ENCODE peak calls at places on chromosomes 12 and 14, in ten cellular contexts. V, B, Z, T, I, L, R, G, K and C are unnamed samples.

GRCh38 chr14:56487761-56488160 is 91.8 kb upstream of the TMEM260 start:
- DNase-seq in V (no peak), B (no peak), Z (no peak), T (no peak), I (no peak), L (no peak), R (no peak), G (no peak), K (no peak), C (peak; percentile 63)

GRCh38 chr14:89746654-89747053 is 207.9 kb downstream of the EFCAB11 start:
- DNase-seq in V (no peak), B (no peak), Z (no peak), T (no peak), I (no peak), L (no peak), R (no peak), G (no peak), K (no peak), C (no peak)

GRCh38 chr14:22178330-22178981 is 410.6 kb downstream of the DAD1 start:
- DNase-seq in V (no peak), B (no peak), Z (no peak), T (no peak), I (peak; percentile 80), L (no peak), R (no peak), G (no peak), K (no peak), C (no peak)

GRCh38 chr12:56955631-56956256 is 1.7 kb downstream of the RDH16 start:
- DNase-seq in V (no peak), B (no peak), Z (no peak), T (no peak), I (no peak), L (no peak), R (no peak), G (no peak), K (no peak), C (no peak)

GRCh38 chr12:50110762-50111416 is 1.1 kb upstream of the COX14 start:
- DNase-seq in V (peak; percentile 86), B (no peak), Z (peak; percentile 84), T (no peak), I (peak; percentile 33), L (peak; percentile 69), R (peak; percentile 55), G (peak; percentile 52), K (no peak), C (no peak)

GRCh38 chr14:69484444-69485113 is at the start of gene PLEKHD1:
- DNase-seq in V (no peak), B (no peak), Z (peak; percentile 75), T (peak; percentile 6), I (no peak), L (no peak), R (no peak), G (peak; percentile 66), K (no peak), C (no peak)

GRCh38 chr14:70856851-70857498 is 47.7 kb upstream of the MAP3K9 start:
- DNase-seq in V (no peak), B (no peak), Z (no peak), T (peak; percentile 34), I (no peak), L (no peak), R (no peak), G (peak; percentile 77), K (no peak), C (no peak)

GRCh38 chr12:92943482-92944250 is 14.6 kb upstream of the EEA1 start:
- DNase-seq in V (no peak), B (no peak), Z (no peak), T (no peak), I (peak; percentile 28), L (no peak), R (no peak), G (no peak), K (no peak), C (no peak)

GRCh38 chr12:68481181-68481941 is 129.3 kb upstream of the RAP1B start:
- DNase-seq in V (no peak), B (no peak), Z (no peak), T (no peak), I (peak; percentile 47), L (no peak), R (no peak), G (no peak), K (no peak), C (no peak)

GRCh38 chr14:52077261-52077984 is 8.6 kb upstream of the NID2 start:
- DNase-seq in V (no peak), B (no peak), Z (no peak), T (no peak), I (no peak), L (no peak), R (no peak), G (no peak), K (no peak), C (no peak)

GRCh38 chr12:58298793-58299192 is 357.4 kb downstream of the ATP23 start:
- DNase-seq in V (no peak), B (no peak), Z (no peak), T (no peak), I (no peak), L (no peak), R (no peak), G (no peak), K (no peak), C (peak; percentile 34)

GRCh38 chr12:22759769-22760674 is 135.1 kb downstream of the ETNK1 start:
- DNase-seq in V (no peak), B (no peak), Z (no peak), T (no peak), I (no peak), L (no peak), R (no peak), G (no peak), K (no peak), C (no peak)

GRCh38 chr12:52949413-52950331 is 754 bp downstream of the KRT18 start:
- DNase-seq in V (peak; percentile 62), B (no peak), Z (no peak), T (no peak), I (peak; percentile 73), L (peak; percentile 82), R (peak; percentile 94), G (peak; percentile 93), K (no peak), C (no peak)

GRCh38 chr12:57836442-57837375 is 9.8 kb downstream of the CTDSP2 start:
- DNase-seq in V (peak; percentile 67), B (no peak), Z (peak; percentile 98), T (peak; percentile 43), I (peak; percentile 88), L (peak; percentile 78), R (no peak), G (peak; percentile 85), K (no peak), C (no peak)

GRCh38 chr12:88207921-88208640 is 66.0 kb downstream of the TMTC3 start:
- DNase-seq in V (no peak), B (no peak), Z (no peak), T (no peak), I (no peak), L (no peak), R (no peak), G (no peak), K (no peak), C (no peak)

GRCh38 chr12:124971603-124972002 is 17.3 kb downstream of the DHX37 start:
- DNase-seq in V (no peak), B (no peak), Z (no peak), T (no peak), I (no peak), L (no peak), R (no peak), G (no peak), K (no peak), C (no peak)

GRCh38 chr12:57380300-57380699 is 50.5 kb downstream of the R3HDM2 start:
- DNase-seq in V (no peak), B (no peak), Z (no peak), T (no peak), I (no peak), L (no peak), R (no peak), G (no peak), K (no peak), C (no peak)

GRCh38 chr12:112234303-112234702 is 108.9 kb downstream of the TRAFD1 start:
- DNase-seq in V (no peak), B (no peak), Z (no peak), T (no peak), I (no peak), L (no peak), R (no peak), G (no peak), K (no peak), C (no peak)

GRCh38 chr14:76872796-76873432 is 46.7 kb downstream of the LRRC74A start:
- DNase-seq in V (no peak), B (peak; percentile 54), Z (peak; percentile 9), T (peak; percentile 64), I (peak; percentile 57), L (peak; percentile 70), R (peak; percentile 53), G (peak; percentile 83), K (peak; percentile 35), C (no peak)

GRCh38 chr14:91906374-91906773 is 39.0 kb upstream of the TC2N start:
- DNase-seq in V (peak; percentile 51), B (no peak), Z (no peak), T (no peak), I (no peak), L (no peak), R (no peak), G (no peak), K (no peak), C (no peak)

GRCh38 chr12:92275443-92276154 is 130.0 kb upstream of the BTG1 start:
- DNase-seq in V (no peak), B (no peak), Z (no peak), T (no peak), I (peak; percentile 23), L (no peak), R (no peak), G (no peak), K (no peak), C (no peak)